ENCODE peak calls at places on chromosomes 11 and 22, in nine cellular contexts. One of them, this sample, is unnamed. For H3K4me1, the result is how much of the 10 kb centered on the place peaks cover.

GRCh38 chr11:115391598-115391997 is 112.6 kb downstream of the CADM1 start:
- DNase-seq in GM12878: no peak
- DNase-seq in IMR-90: peak
- DNase-seq in body of pancreas: no peak
- DNase-seq in A549: no peak
- DNase-seq in ovary: no peak
- DNase-seq in right lobe of liver: no peak
- DNase-seq in uterus: no peak
- DNase-seq in sigmoid colon: no peak
- DNase-seq in this sample: no peak

GRCh38 chr22:44799077-44799931 is 46.9 kb downstream of the ARHGAP8 start:
- DNase-seq in GM12878: no peak
- DNase-seq in A549: no peak
- DNase-seq in body of pancreas: no peak
- DNase-seq in ovary: no peak
- DNase-seq in uterus: no peak
- DNase-seq in IMR-90: no peak
- DNase-seq in sigmoid colon: no peak
- DNase-seq in right lobe of liver: no peak
- DNase-seq in this sample: no peak

GRCh38 chr22:36237462-36238347 is 1.6 kb downstream of the APOL2 start:
- DNase-seq in right lobe of liver: peak
- DNase-seq in uterus: no peak
- DNase-seq in IMR-90: no peak
- DNase-seq in A549: no peak
- DNase-seq in sigmoid colon: no peak
- DNase-seq in GM12878: no peak
- DNase-seq in body of pancreas: peak
- DNase-seq in ovary: no peak
- DNase-seq in this sample: no peak

GRCh38 chr11:109864834-109865557 is 228.2 kb upstream of the ZC3H12C start:
- DNase-seq in IMR-90: peak
- DNase-seq in uterus: no peak
- DNase-seq in body of pancreas: no peak
- DNase-seq in right lobe of liver: no peak
- DNase-seq in GM12878: no peak
- DNase-seq in sigmoid colon: no peak
- DNase-seq in ovary: no peak
- DNase-seq in A549: no peak
- DNase-seq in this sample: no peak

GRCh38 chr11:24226606-24227005 is 270.2 kb upstream of the LUZP2 start:
- DNase-seq in A549: no peak
- DNase-seq in body of pancreas: no peak
- DNase-seq in ovary: no peak
- DNase-seq in right lobe of liver: no peak
- DNase-seq in GM12878: no peak
- DNase-seq in uterus: no peak
- DNase-seq in IMR-90: no peak
- DNase-seq in sigmoid colon: no peak
- DNase-seq in this sample: no peak

GRCh38 chr11:17386331-17387084 is 2.0 kb downstream of the KCNJ11 start:
- DNase-seq in GM12878: no peak
- DNase-seq in right lobe of liver: peak
- DNase-seq in body of pancreas: peak
- DNase-seq in sigmoid colon: no peak
- DNase-seq in ovary: no peak
- DNase-seq in A549: peak
- DNase-seq in IMR-90: peak
- DNase-seq in uterus: no peak
- DNase-seq in this sample: peak

GRCh38 chr11:36693139-36693845 is 95.3 kb upstream of the RAG2 start:
- DNase-seq in GM12878: no peak
- DNase-seq in body of pancreas: no peak
- DNase-seq in IMR-90: no peak
- DNase-seq in A549: no peak
- DNase-seq in uterus: no peak
- DNase-seq in sigmoid colon: no peak
- DNase-seq in right lobe of liver: no peak
- DNase-seq in ovary: no peak
- DNase-seq in this sample: no peak

GRCh38 chr11:93236741-93237675 is 39.2 kb upstream of the SLC36A4 start:
- DNase-seq in uterus: no peak
- DNase-seq in A549: peak
- DNase-seq in ovary: peak
- DNase-seq in IMR-90: peak
- DNase-seq in sigmoid colon: no peak
- DNase-seq in body of pancreas: peak
- DNase-seq in right lobe of liver: no peak
- DNase-seq in GM12878: no peak
- DNase-seq in this sample: peak

GRCh38 chr11:63869686-63870085 is 30.8 kb downstream of the MARK2 start:
- DNase-seq in A549: no peak
- DNase-seq in right lobe of liver: no peak
- DNase-seq in IMR-90: no peak
- DNase-seq in sigmoid colon: no peak
- DNase-seq in GM12878: no peak
- DNase-seq in body of pancreas: peak
- DNase-seq in uterus: no peak
- DNase-seq in ovary: no peak
- DNase-seq in this sample: no peak

GRCh38 chr11:74877132-74877531 is 71.8 kb downstream of the XRRA1 start:
- DNase-seq in uterus: no peak
- DNase-seq in ovary: no peak
- DNase-seq in right lobe of liver: no peak
- DNase-seq in sigmoid colon: no peak
- DNase-seq in IMR-90: peak
- DNase-seq in GM12878: no peak
- DNase-seq in body of pancreas: no peak
- DNase-seq in A549: no peak
- DNase-seq in this sample: no peak

GRCh38 chr11:120786206-120786735 is 237.6 kb upstream of the TBCEL start:
- DNase-seq in IMR-90: no peak
- DNase-seq in GM12878: no peak
- DNase-seq in right lobe of liver: no peak
- DNase-seq in body of pancreas: no peak
- DNase-seq in ovary: no peak
- DNase-seq in A549: no peak
- DNase-seq in sigmoid colon: no peak
- DNase-seq in uterus: no peak
- DNase-seq in this sample: peak

GRCh38 chr11:102111787-102112653 is 1.8 kb downstream of the YAP1 start:
- DNase-seq in right lobe of liver: peak
- DNase-seq in sigmoid colon: peak
- DNase-seq in IMR-90: peak
- DNase-seq in A549: peak
- DNase-seq in GM12878: no peak
- DNase-seq in ovary: peak
- DNase-seq in uterus: peak
- DNase-seq in body of pancreas: peak
- DNase-seq in this sample: no peak

GRCh38 chr11:701741-702513 is 4.1 kb upstream of the EPS8L2 start:
- DNase-seq in IMR-90: no peak
- DNase-seq in uterus: no peak
- DNase-seq in body of pancreas: no peak
- DNase-seq in ovary: no peak
- DNase-seq in GM12878: no peak
- DNase-seq in A549: no peak
- DNase-seq in right lobe of liver: no peak
- DNase-seq in sigmoid colon: no peak
- DNase-seq in this sample: peak

GRCh38 chr11:57778318-57779037 is 16.9 kb downstream of the CTNND1 start:
- DNase-seq in right lobe of liver: peak
- DNase-seq in GM12878: no peak
- DNase-seq in body of pancreas: peak
- DNase-seq in uterus: peak
- DNase-seq in sigmoid colon: peak
- DNase-seq in IMR-90: peak
- DNase-seq in A549: peak
- DNase-seq in ovary: peak
- DNase-seq in this sample: peak
- TF ChIP-seq POLR2A in right lobe of liver: peak
- TF ChIP-seq POLR2A in GM12878: no peak
- TF ChIP-seq POLR2A in body of pancreas: peak
- TF ChIP-seq POLR2A in uterus: no peak
- TF ChIP-seq POLR2A in sigmoid colon: no peak
- TF ChIP-seq POLR2A in IMR-90: no peak
- TF ChIP-seq POLR2A in A549: no peak
- TF ChIP-seq POLR2A in ovary: peak
- TF ChIP-seq POLR2A in this sample: peak

GRCh38 chr22:49724893-49725489 is 102.7 kb downstream of the BRD1 start:
- DNase-seq in uterus: peak
- DNase-seq in IMR-90: peak
- DNase-seq in A549: peak
- DNase-seq in right lobe of liver: no peak
- DNase-seq in body of pancreas: peak
- DNase-seq in sigmoid colon: no peak
- DNase-seq in ovary: no peak
- DNase-seq in GM12878: no peak
- DNase-seq in this sample: peak
- TF ChIP-seq CTCF in uterus: peak
- TF ChIP-seq CTCF in IMR-90: peak
- TF ChIP-seq CTCF in A549: peak
- TF ChIP-seq CTCF in right lobe of liver: peak
- TF ChIP-seq CTCF in body of pancreas: peak
- TF ChIP-seq CTCF in sigmoid colon: no peak
- TF ChIP-seq CTCF in ovary: no peak
- TF ChIP-seq CTCF in GM12878: peak
- TF ChIP-seq CTCF in this sample: peak

GRCh38 chr22:32776800-32777199 is 24.7 kb upstream of the TIMP3 start:
- DNase-seq in body of pancreas: peak
- DNase-seq in right lobe of liver: no peak
- DNase-seq in uterus: no peak
- DNase-seq in GM12878: no peak
- DNase-seq in A549: no peak
- DNase-seq in ovary: no peak
- DNase-seq in IMR-90: no peak
- DNase-seq in sigmoid colon: no peak
- DNase-seq in this sample: no peak
- H3K4me1 ChIP-seq in body of pancreas: under half
- H3K4me1 ChIP-seq in right lobe of liver: under half
- H3K4me1 ChIP-seq in uterus: under half
- H3K4me1 ChIP-seq in GM12878: under half
- H3K4me1 ChIP-seq in A549: under half
- H3K4me1 ChIP-seq in ovary: under half
- H3K4me1 ChIP-seq in IMR-90: under half
- H3K4me1 ChIP-seq in sigmoid colon: under half
- H3K4me1 ChIP-seq in this sample: under half

GRCh38 chr11:118792642-118793124 is 1.7 kb upstream of the DDX6 start:
- DNase-seq in uterus: peak
- DNase-seq in A549: peak
- DNase-seq in ovary: peak
- DNase-seq in body of pancreas: peak
- DNase-seq in IMR-90: peak
- DNase-seq in right lobe of liver: peak
- DNase-seq in sigmoid colon: peak
- DNase-seq in GM12878: peak
- DNase-seq in this sample: peak
- TF ChIP-seq POLR2A in uterus: peak
- TF ChIP-seq POLR2A in A549: no peak
- TF ChIP-seq POLR2A in ovary: peak
- TF ChIP-seq POLR2A in body of pancreas: peak
- TF ChIP-seq POLR2A in IMR-90: no peak
- TF ChIP-seq POLR2A in right lobe of liver: peak
- TF ChIP-seq POLR2A in sigmoid colon: peak
- TF ChIP-seq POLR2A in GM12878: peak
- TF ChIP-seq POLR2A in this sample: peak

DNA sequence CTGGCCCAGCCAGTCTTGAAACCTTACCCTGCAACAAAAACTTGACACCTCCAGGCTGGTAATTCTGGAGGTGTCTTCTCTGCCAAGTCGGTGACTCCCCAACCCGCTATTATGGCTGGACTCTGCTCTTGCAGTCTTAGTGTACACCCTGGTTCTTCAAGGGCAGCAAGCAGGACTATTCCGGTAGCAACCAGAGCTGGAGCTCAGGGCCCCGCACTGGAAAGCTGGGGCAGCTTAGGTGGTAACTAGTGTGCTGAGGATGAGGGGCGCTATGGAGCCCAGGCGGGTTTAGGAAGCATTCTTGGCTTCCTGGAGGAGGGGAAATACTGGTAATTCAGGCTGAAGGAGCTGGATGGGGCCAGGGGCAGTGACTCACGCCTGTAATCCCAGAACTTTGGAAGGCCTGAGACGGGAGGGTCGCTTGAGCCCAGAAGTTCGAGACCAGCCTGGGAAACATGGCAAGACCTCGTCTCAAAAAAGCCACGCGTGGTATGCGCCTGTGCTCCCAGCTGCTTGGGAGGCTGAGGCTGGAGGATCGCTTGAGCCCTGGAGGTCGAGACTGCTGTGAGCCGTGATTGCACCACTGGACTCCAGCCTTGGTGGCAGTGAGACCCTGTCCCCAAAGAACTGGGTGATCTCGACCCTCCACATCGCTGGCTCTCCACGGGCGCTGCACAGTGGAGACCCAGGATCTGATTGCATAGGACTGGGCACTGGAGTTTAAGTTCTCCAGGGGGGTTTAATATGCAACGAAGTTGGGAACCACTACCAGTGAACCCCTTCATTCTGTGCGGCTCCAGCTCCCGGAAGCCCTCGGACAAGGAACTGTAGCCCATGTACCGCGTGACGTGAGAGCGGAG is 10.6 kb upstream of the AIFM3 start:
- DNase-seq in IMR-90: peak
- DNase-seq in body of pancreas: peak
- DNase-seq in right lobe of liver: no peak
- DNase-seq in A549: peak
- DNase-seq in ovary: no peak
- DNase-seq in GM12878: no peak
- DNase-seq in uterus: no peak
- DNase-seq in sigmoid colon: no peak
- DNase-seq in this sample: no peak
- TF ChIP-seq CTCF in IMR-90: no peak
- TF ChIP-seq CTCF in body of pancreas: no peak
- TF ChIP-seq CTCF in right lobe of liver: no peak
- TF ChIP-seq CTCF in A549: peak
- TF ChIP-seq CTCF in ovary: no peak
- TF ChIP-seq CTCF in GM12878: no peak
- TF ChIP-seq CTCF in uterus: no peak
- TF ChIP-seq CTCF in sigmoid colon: no peak
- TF ChIP-seq CTCF in this sample: no peak

DNA sequence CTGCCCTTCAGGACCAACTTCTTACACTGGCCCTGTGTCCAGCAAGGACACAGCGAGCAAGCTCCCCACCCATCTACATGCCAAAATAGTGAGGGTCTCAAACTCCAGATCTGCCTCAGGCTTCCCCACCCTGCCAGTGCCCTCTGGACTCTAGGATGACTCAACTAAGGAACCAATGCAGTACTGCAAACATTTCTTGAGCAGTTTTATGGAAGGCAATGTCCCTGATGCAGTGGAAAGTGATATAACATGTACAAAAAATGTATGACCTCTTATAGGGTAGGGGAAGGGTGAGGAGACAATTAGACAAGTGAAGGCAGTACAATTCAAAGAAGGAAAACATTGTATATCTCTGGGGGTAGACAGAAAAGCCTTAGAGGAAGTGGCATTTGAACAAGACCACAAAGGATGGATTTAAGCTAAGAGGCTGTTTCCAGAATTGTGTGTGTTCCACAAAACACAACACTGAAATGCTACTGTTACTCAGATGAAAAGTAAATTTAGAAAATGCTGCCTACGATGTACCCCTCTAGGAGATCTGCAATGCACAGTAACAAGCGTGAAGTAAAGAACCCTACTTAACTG is 47.3 kb downstream of the RAB30 start:
- DNase-seq in A549: no peak
- DNase-seq in sigmoid colon: no peak
- DNase-seq in right lobe of liver: no peak
- DNase-seq in IMR-90: no peak
- DNase-seq in GM12878: no peak
- DNase-seq in ovary: no peak
- DNase-seq in body of pancreas: no peak
- DNase-seq in uterus: no peak
- DNase-seq in this sample: no peak
- H3K4me1 ChIP-seq in A549: under half
- H3K4me1 ChIP-seq in sigmoid colon: half or more
- H3K4me1 ChIP-seq in right lobe of liver: under half
- H3K4me1 ChIP-seq in IMR-90: under half
- H3K4me1 ChIP-seq in GM12878: under half
- H3K4me1 ChIP-seq in ovary: under half
- H3K4me1 ChIP-seq in body of pancreas: under half
- H3K4me1 ChIP-seq in uterus: under half
- H3K4me1 ChIP-seq in this sample: under half